ENCODE peak calls at places on chromosomes 4 and X, in seven cellular contexts. F, J, V, W, O, L and Y are unnamed samples.

GRCh38 chr4:55345980-55346850 is at the start of gene SRD5A3:
- DNase-seq in V (peak; percentile 87), J (peak; percentile 80), O (peak; percentile 71), W (peak; percentile 93), F (peak; percentile 64), L (peak; percentile 90), Y (peak; percentile 95)

GRCh38 chrX:29561417-29561816 is 653.9 kb upstream of the MAGEB2 start:
- DNase-seq in W (no peak), J (no peak), L (no peak), O (peak; percentile 2), F (no peak), V (no peak), Y (no peak)

GRCh38 chr4:21882050-21882839 is 66.3 kb downstream of the KCNIP4 start:
- DNase-seq in V (peak; percentile 34), O (peak; percentile 48), J (no peak), F (no peak), L (no peak), W (no peak), Y (no peak)

GRCh38 chr4:126915999-126916625 is 716.6 kb upstream of the INTU start:
- DNase-seq in W (no peak), V (no peak), L (no peak), F (no peak), J (no peak), O (no peak), Y (no peak)

GRCh38 chrX:136200466-136200865 is 50.7 kb downstream of the MAP7D3 start:
- DNase-seq in J (no peak), V (peak; percentile 37), L (no peak), W (no peak), F (peak; percentile 53), O (peak; percentile 58), Y (no peak)

GRCh38 chr4:150136481-150136880 is 58.2 kb downstream of the DCLK2 start:
- DNase-seq in L (no peak), F (no peak), O (peak; percentile 76), W (no peak), V (no peak), J (no peak), Y (no peak)

GRCh38 chrX:134932528-134933217 is 58.1 kb upstream of the SMIM10 start:
- DNase-seq in L (no peak), V (no peak), W (no peak), J (no peak), F (no peak), O (peak; percentile 74), Y (no peak)

GRCh38 chr4:16916719-16917337 is 18.4 kb upstream of the LDB2 start:
- DNase-seq in O (no peak), L (peak; percentile 53), F (peak; percentile 15), W (no peak), V (peak; percentile 85), J (no peak), Y (peak; percentile 62)

GRCh38 chrX:1392376-1393130 is 640 bp upstream of the SLC25A6 start:
- DNase-seq in O (peak; percentile 52), L (peak; percentile 78), W (peak; percentile 85), V (peak; percentile 32), J (peak; percentile 74), F (peak; percentile 56), Y (peak; percentile 82)

GRCh38 chr4:185710487-185710995 is 101.5 kb downstream of the SORBS2 start:
- DNase-seq in J (no peak), L (no peak), F (no peak), O (no peak), W (no peak), V (no peak), Y (no peak)

GRCh38 chrX:108028854-108029253 is 16.0 kb upstream of the VSIG1 start:
- DNase-seq in J (no peak), O (no peak), L (no peak), W (no peak), V (no peak), F (no peak), Y (no peak)

GRCh38 chr4:1109332-1109731 is 4.0 kb downstream of the RNF212 start:
- DNase-seq in V (no peak), W (no peak), O (no peak), L (no peak), J (no peak), F (no peak), Y (no peak)

GRCh38 chr4:183323295-183323694 is 1.1 kb upstream of the CLDN24 start:
- DNase-seq in O (no peak), L (no peak), W (no peak), F (no peak), J (no peak), V (no peak), Y (no peak)

GRCh38 chr4:1842339-1842895 is 13.5 kb downstream of the LETM1 start:
- DNase-seq in O (no peak), L (no peak), J (no peak), W (no peak), V (no peak), F (no peak), Y (no peak)

GRCh38 chr4:41124916-41125548 is 89.3 kb downstream of the APBB2 start:
- DNase-seq in L (no peak), O (no peak), F (no peak), W (no peak), V (no peak), J (no peak), Y (peak; percentile 86)

GRCh38 chr4:27003602-27004238 is 143.1 kb downstream of the STIM2 start:
- DNase-seq in V (no peak), J (no peak), F (no peak), O (peak; percentile 59), L (no peak), W (no peak), Y (no peak)

GRCh38 chrX:134167804-134168203 is 69.2 kb upstream of the CCDC160 start:
- DNase-seq in L (no peak), F (no peak), O (no peak), V (no peak), W (no peak), J (no peak), Y (no peak)

GRCh38 chr4:101792056-101792575 is 1.6 kb downstream of the BANK1 start:
- DNase-seq in F (no peak), W (no peak), V (no peak), J (no peak), O (no peak), L (no peak), Y (no peak)

GRCh38 chr4:15920723-15921591 is 17.6 kb downstream of the FGFBP1 start:
- DNase-seq in V (no peak), L (peak; percentile 66), W (no peak), J (peak; percentile 32), F (peak; percentile 63), O (peak; percentile 99), Y (no peak)

GRCh38 chr4:6322761-6323566 is 53.3 kb downstream of the WFS1 start:
- DNase-seq in L (no peak), O (no peak), J (no peak), W (no peak), F (no peak), V (peak; percentile 48), Y (no peak)

GRCh38 chr4:115770046-115770543 is 656.7 kb upstream of the NDST4 start:
- DNase-seq in L (no peak), V (no peak), F (no peak), O (no peak), W (no peak), J (no peak), Y (no peak)

GRCh38 chr4:173399016-173399415 is at the start of gene SCRG1:
- DNase-seq in J (peak; percentile 23), L (no peak), W (no peak), V (no peak), F (no peak), O (peak; percentile 4), Y (no peak)

GRCh38 chr4:153260553-153261306 is 56.5 kb downstream of the TRIM2 start:
- DNase-seq in L (peak; percentile 53), V (no peak), F (no peak), W (no peak), O (peak; percentile 23), J (peak; percentile 41), Y (no peak)

GRCh38 chrX:13666836-13667235 is 13.9 kb downstream of the TCEANC start:
- DNase-seq in W (no peak), O (no peak), F (no peak), V (no peak), J (no peak), L (no peak), Y (no peak)

GRCh38 chr4:16150716-16151115 is 66.9 kb upstream of the PROM1 start:
- DNase-seq in L (no peak), V (no peak), J (no peak), O (no peak), F (no peak), W (no peak), Y (no peak)

GRCh38 chr4:42995343-42995944 is 102.9 kb downstream of the GRXCR1 start:
- DNase-seq in W (no peak), J (no peak), O (peak; percentile 22), V (peak; percentile 53), F (peak; percentile 3), L (no peak), Y (peak; percentile 16)
- TF ChIP-seq CTCF in W (peak; percentile 24), J (peak; percentile 11), O (peak; percentile 77), V (peak; percentile 80), F (peak; percentile 38), L (peak; percentile 37), Y (peak; percentile 56)

GRCh38 chr4:140048419-140049022 is 105.5 kb downstream of the MAML3 start:
- DNase-seq in O (no peak), L (no peak), W (no peak), J (no peak), V (no peak), F (no peak), Y (no peak)

GRCh38 chr4:140046573-140046972 is 107.4 kb downstream of the MAML3 start:
- DNase-seq in J (no peak), W (no peak), V (no peak), F (no peak), L (no peak), O (no peak), Y (no peak)

GRCh38 chr4:140049024-140049923 is 104.7 kb downstream of the MAML3 start:
- DNase-seq in L (peak; percentile 64), O (peak; percentile 57), J (peak; percentile 71), V (no peak), F (peak; percentile 48), W (no peak), Y (peak; percentile 80)

GRCh38 chr4:140047017-140047640 is 106.9 kb downstream of the MAML3 start:
- DNase-seq in L (no peak), F (no peak), J (peak; percentile 37), O (no peak), W (no peak), V (no peak), Y (no peak)

GRCh38 chr4:140047781-140048180 is 106.2 kb downstream of the MAML3 start:
- DNase-seq in O (no peak), L (no peak), J (no peak), W (no peak), V (no peak), F (no peak), Y (no peak)
- H3K4me1 ChIP-seq in O (peaks cover 12% of the 10 kb centered on the region), L (peaks cover 37% of the 10 kb centered on the region), J (no peaks in the 10 kb centered on the region), W (no peaks in the 10 kb centered on the region), V (no peaks in the 10 kb centered on the region), F (peaks cover 91% of the 10 kb centered on the region), Y (peaks cover 67% of the 10 kb centered on the region)

DNA sequence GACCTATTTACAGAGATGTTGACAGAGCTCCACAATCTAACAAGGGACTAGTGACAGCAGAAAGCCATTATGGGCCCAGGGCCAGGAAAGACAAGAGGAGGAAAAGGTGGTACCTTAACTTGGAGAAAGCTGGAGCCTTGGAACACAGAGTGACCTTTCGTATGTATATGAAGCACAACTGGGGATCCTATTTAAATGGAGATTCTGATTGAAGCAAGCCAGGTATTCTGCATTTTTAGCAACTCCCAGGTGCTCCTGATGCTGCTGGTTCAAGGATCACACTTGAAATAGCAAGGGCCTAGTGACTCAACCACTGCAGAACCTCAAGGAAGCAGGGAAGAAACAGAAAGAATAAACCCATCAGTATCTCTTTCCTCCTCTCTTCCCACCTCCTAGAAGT is 99.4 kb downstream of the TMEM47 start:
- DNase-seq in L (no peak), W (no peak), F (no peak), J (no peak), O (no peak), V (no peak), Y (no peak)
- H3K9me3 ChIP-seq in L (no peaks in the 10 kb centered on the region), W (no peaks in the 10 kb centered on the region), F (no peaks in the 10 kb centered on the region), J (no peaks in the 10 kb centered on the region), O (no peaks in the 10 kb centered on the region), V (no peaks in the 10 kb centered on the region), Y (no peaks in the 10 kb centered on the region)

GRCh38 chr4:172083236-172083635 is 270.0 kb downstream of the GALNTL6 start:
- DNase-seq in V (no peak), L (no peak), O (no peak), W (no peak), F (no peak), J (no peak), Y (no peak)
- TF ChIP-seq CTCF in V (no peak), L (no peak), O (no peak), W (no peak), F (no peak), J (no peak), Y (no peak)